ENCODE peak calls at places on chromosome 1, in six cellular contexts. One of them, this sample, is unnamed.

GRCh38 chr1:95953005-95953404 is 719.0 kb downstream of the RWDD3 start:
- DNase-seq in CD4-positive, alpha-beta memory T cell: no peak
- DNase-seq in upper lobe of left lung: no peak
- DNase-seq in psoas muscle: no peak
- DNase-seq in fibroblast of lung: peak; percentile 10
- DNase-seq in CD8-positive, alpha-beta T cell: no peak
- DNase-seq in this sample: peak; percentile 1

GRCh38 chr1:218459878-218460277 is 114.7 kb downstream of the TGFB2 start:
- DNase-seq in CD4-positive, alpha-beta memory T cell: no peak
- DNase-seq in upper lobe of left lung: no peak
- DNase-seq in psoas muscle: no peak
- DNase-seq in fibroblast of lung: peak; percentile 95
- DNase-seq in CD8-positive, alpha-beta T cell: no peak
- DNase-seq in this sample: peak; percentile 68

GRCh38 chr1:163046071-163046470 is 23.1 kb upstream of the RGS4 start:
- DNase-seq in CD4-positive, alpha-beta memory T cell: no peak
- DNase-seq in upper lobe of left lung: no peak
- DNase-seq in psoas muscle: no peak
- DNase-seq in fibroblast of lung: peak; percentile 66
- DNase-seq in CD8-positive, alpha-beta T cell: no peak
- DNase-seq in this sample: no peak

GRCh38 chr1:167635233-167635648 is 5.2 kb downstream of the RCSD1 start:
- DNase-seq in CD4-positive, alpha-beta memory T cell: no peak
- DNase-seq in upper lobe of left lung: no peak
- DNase-seq in psoas muscle: peak; percentile 31
- DNase-seq in fibroblast of lung: peak; percentile 26
- DNase-seq in CD8-positive, alpha-beta T cell: no peak
- DNase-seq in this sample: no peak

GRCh38 chr1:1806890-1807289 is 28.6 kb upstream of the NADK start:
- DNase-seq in CD4-positive, alpha-beta memory T cell: no peak
- DNase-seq in upper lobe of left lung: no peak
- DNase-seq in psoas muscle: no peak
- DNase-seq in fibroblast of lung: peak; percentile 45
- DNase-seq in CD8-positive, alpha-beta T cell: no peak
- DNase-seq in this sample: no peak

GRCh38 chr1:224632381-224632871 is 16.3 kb downstream of the CNIH3 start:
- DNase-seq in CD4-positive, alpha-beta memory T cell: no peak
- DNase-seq in upper lobe of left lung: no peak
- DNase-seq in psoas muscle: no peak
- DNase-seq in fibroblast of lung: peak; percentile 99
- DNase-seq in CD8-positive, alpha-beta T cell: no peak
- DNase-seq in this sample: no peak

GRCh38 chr1:230320804-230321203 is 105.3 kb downstream of the PGBD5 start:
- DNase-seq in CD4-positive, alpha-beta memory T cell: no peak
- DNase-seq in upper lobe of left lung: no peak
- DNase-seq in psoas muscle: no peak
- DNase-seq in fibroblast of lung: no peak
- DNase-seq in CD8-positive, alpha-beta T cell: no peak
- DNase-seq in this sample: no peak

GRCh38 chr1:162872981-162873380 is 12.0 kb upstream of the CCDC190 start:
- DNase-seq in CD4-positive, alpha-beta memory T cell: no peak
- DNase-seq in upper lobe of left lung: no peak
- DNase-seq in psoas muscle: no peak
- DNase-seq in fibroblast of lung: peak; percentile 79
- DNase-seq in CD8-positive, alpha-beta T cell: no peak
- DNase-seq in this sample: no peak

GRCh38 chr1:231667883-231668506 is 41.4 kb downstream of the DISC1 start:
- DNase-seq in CD4-positive, alpha-beta memory T cell: no peak
- DNase-seq in upper lobe of left lung: no peak
- DNase-seq in psoas muscle: no peak
- DNase-seq in fibroblast of lung: no peak
- DNase-seq in CD8-positive, alpha-beta T cell: no peak
- DNase-seq in this sample: no peak

GRCh38 chr1:231663211-231663792 is 36.7 kb downstream of the DISC1 start:
- DNase-seq in CD4-positive, alpha-beta memory T cell: no peak
- DNase-seq in upper lobe of left lung: no peak
- DNase-seq in psoas muscle: no peak
- DNase-seq in fibroblast of lung: no peak
- DNase-seq in CD8-positive, alpha-beta T cell: no peak
- DNase-seq in this sample: no peak

GRCh38 chr1:231666957-231667601 is 40.5 kb downstream of the DISC1 start:
- DNase-seq in CD4-positive, alpha-beta memory T cell: no peak
- DNase-seq in upper lobe of left lung: no peak
- DNase-seq in psoas muscle: no peak
- DNase-seq in fibroblast of lung: no peak
- DNase-seq in CD8-positive, alpha-beta T cell: no peak
- DNase-seq in this sample: no peak

GRCh38 chr1:231665046-231665445 is 38.5 kb downstream of the DISC1 start:
- DNase-seq in CD4-positive, alpha-beta memory T cell: no peak
- DNase-seq in upper lobe of left lung: no peak
- DNase-seq in psoas muscle: no peak
- DNase-seq in fibroblast of lung: no peak
- DNase-seq in CD8-positive, alpha-beta T cell: no peak
- DNase-seq in this sample: no peak

GRCh38 chr1:231666220-231666956 is 39.8 kb downstream of the DISC1 start:
- DNase-seq in CD4-positive, alpha-beta memory T cell: no peak
- DNase-seq in upper lobe of left lung: no peak
- DNase-seq in psoas muscle: no peak
- DNase-seq in fibroblast of lung: no peak
- DNase-seq in CD8-positive, alpha-beta T cell: no peak
- DNase-seq in this sample: no peak
- H3K9me3 ChIP-seq in CD4-positive, alpha-beta memory T cell: no peaks in the 10 kb centered on the region
- H3K9me3 ChIP-seq in upper lobe of left lung: no peaks in the 10 kb centered on the region
- H3K9me3 ChIP-seq in psoas muscle: peaks cover 23% of the 10 kb centered on the region
- H3K9me3 ChIP-seq in fibroblast of lung: no peaks in the 10 kb centered on the region
- H3K9me3 ChIP-seq in CD8-positive, alpha-beta T cell: no peaks in the 10 kb centered on the region
- H3K9me3 ChIP-seq in this sample: peaks cover 4% of the 10 kb centered on the region

GRCh38 chr1:239387304-239388231 is 1.2 kb downstream of the CHRM3 start:
- DNase-seq in CD4-positive, alpha-beta memory T cell: no peak
- DNase-seq in upper lobe of left lung: no peak
- DNase-seq in psoas muscle: no peak
- DNase-seq in fibroblast of lung: peak; percentile 21
- DNase-seq in CD8-positive, alpha-beta T cell: no peak
- DNase-seq in this sample: peak; percentile 12
- H3K4me3 ChIP-seq in CD4-positive, alpha-beta memory T cell: no peak overlapping the region
- H3K4me3 ChIP-seq in upper lobe of left lung: peak overlapping the region; percentile 64
- H3K4me3 ChIP-seq in psoas muscle: peak overlapping the region; percentile 34
- H3K4me3 ChIP-seq in fibroblast of lung: no peak overlapping the region
- H3K4me3 ChIP-seq in CD8-positive, alpha-beta T cell: peak overlapping the region; percentile 22
- H3K4me3 ChIP-seq in this sample: peak overlapping the region; percentile 43

GRCh38 chr1:3075666-3076387 is 6.8 kb downstream of the PRDM16 start:
- DNase-seq in CD4-positive, alpha-beta memory T cell: no peak
- DNase-seq in upper lobe of left lung: no peak
- DNase-seq in psoas muscle: no peak
- DNase-seq in fibroblast of lung: no peak
- DNase-seq in CD8-positive, alpha-beta T cell: no peak
- DNase-seq in this sample: no peak

GRCh38 chr1:3078421-3078820 is 9.4 kb downstream of the PRDM16 start:
- DNase-seq in CD4-positive, alpha-beta memory T cell: no peak
- DNase-seq in upper lobe of left lung: peak; percentile 53
- DNase-seq in psoas muscle: no peak
- DNase-seq in fibroblast of lung: peak; percentile 45
- DNase-seq in CD8-positive, alpha-beta T cell: no peak
- DNase-seq in this sample: no peak

GRCh38 chr1:3076388-3076740 is 7.4 kb downstream of the PRDM16 start:
- DNase-seq in CD4-positive, alpha-beta memory T cell: no peak
- DNase-seq in upper lobe of left lung: no peak
- DNase-seq in psoas muscle: no peak
- DNase-seq in fibroblast of lung: no peak
- DNase-seq in CD8-positive, alpha-beta T cell: no peak
- DNase-seq in this sample: no peak

GRCh38 chr1:3077561-3077960 is 8.6 kb downstream of the PRDM16 start:
- DNase-seq in CD4-positive, alpha-beta memory T cell: no peak
- DNase-seq in upper lobe of left lung: no peak
- DNase-seq in psoas muscle: no peak
- DNase-seq in fibroblast of lung: no peak
- DNase-seq in CD8-positive, alpha-beta T cell: no peak
- DNase-seq in this sample: no peak

GRCh38 chr1:3077081-3077480 is 8.1 kb downstream of the PRDM16 start:
- DNase-seq in CD4-positive, alpha-beta memory T cell: no peak
- DNase-seq in upper lobe of left lung: no peak
- DNase-seq in psoas muscle: no peak
- DNase-seq in fibroblast of lung: no peak
- DNase-seq in CD8-positive, alpha-beta T cell: no peak
- DNase-seq in this sample: no peak
- H3K27me3 ChIP-seq in CD4-positive, alpha-beta memory T cell: no peaks in the 10 kb centered on the region
- H3K27me3 ChIP-seq in upper lobe of left lung: peaks cover 2% of the 10 kb centered on the region
- H3K27me3 ChIP-seq in psoas muscle: peaks cover 3% of the 10 kb centered on the region
- H3K27me3 ChIP-seq in fibroblast of lung: no peaks in the 10 kb centered on the region
- H3K27me3 ChIP-seq in CD8-positive, alpha-beta T cell: peaks cover 7% of the 10 kb centered on the region
- H3K27me3 ChIP-seq in this sample: no peaks in the 10 kb centered on the region

GRCh38 chr1:49125746-49126145 is 349.1 kb upstream of the BEND5 start:
- DNase-seq in CD4-positive, alpha-beta memory T cell: no peak
- DNase-seq in upper lobe of left lung: no peak
- DNase-seq in psoas muscle: no peak
- DNase-seq in fibroblast of lung: no peak
- DNase-seq in CD8-positive, alpha-beta T cell: no peak
- DNase-seq in this sample: no peak
- H3K9me3 ChIP-seq in CD4-positive, alpha-beta memory T cell: no peaks in the 10 kb centered on the region
- H3K9me3 ChIP-seq in upper lobe of left lung: no peaks in the 10 kb centered on the region
- H3K9me3 ChIP-seq in psoas muscle: no peaks in the 10 kb centered on the region
- H3K9me3 ChIP-seq in fibroblast of lung: no peaks in the 10 kb centered on the region
- H3K9me3 ChIP-seq in CD8-positive, alpha-beta T cell: no peaks in the 10 kb centered on the region
- H3K9me3 ChIP-seq in this sample: no peaks in the 10 kb centered on the region

GRCh38 chr1:152111515-152111968 is 3.7 kb downstream of the TCHH start:
- DNase-seq in CD4-positive, alpha-beta memory T cell: peak; percentile 16
- DNase-seq in upper lobe of left lung: no peak
- DNase-seq in psoas muscle: no peak
- DNase-seq in fibroblast of lung: peak; percentile 63
- DNase-seq in CD8-positive, alpha-beta T cell: no peak
- DNase-seq in this sample: peak; percentile 71
- H3K4me3 ChIP-seq in CD4-positive, alpha-beta memory T cell: peak overlapping the region; percentile 47
- H3K4me3 ChIP-seq in upper lobe of left lung: peak overlapping the region; percentile 51
- H3K4me3 ChIP-seq in psoas muscle: peak overlapping the region; percentile 56
- H3K4me3 ChIP-seq in fibroblast of lung: no peak overlapping the region
- H3K4me3 ChIP-seq in CD8-positive, alpha-beta T cell: peak overlapping the region; percentile 61
- H3K4me3 ChIP-seq in this sample: peak overlapping the region; percentile 30

DNA sequence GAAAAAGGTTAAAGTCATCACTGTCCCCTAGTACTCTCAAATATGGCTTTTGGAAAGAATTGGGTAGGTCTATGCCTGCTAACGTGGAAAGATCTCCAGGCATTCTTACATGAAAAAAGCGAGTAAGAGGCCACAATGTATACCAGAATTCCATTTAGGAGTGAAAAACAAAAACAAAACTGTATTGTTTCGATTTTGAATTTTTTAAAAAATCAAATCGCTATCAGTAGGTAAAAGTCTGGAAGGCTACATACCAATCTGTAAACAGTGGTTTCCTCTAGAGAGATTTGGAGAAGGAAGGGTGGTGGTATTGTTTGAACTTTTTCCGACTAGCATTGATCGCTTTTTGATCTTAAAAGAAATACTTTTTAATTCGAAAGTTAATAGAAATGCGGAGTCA is 55.9 kb downstream of the RRAGC start:
- DNase-seq in CD4-positive, alpha-beta memory T cell: no peak
- DNase-seq in upper lobe of left lung: no peak
- DNase-seq in psoas muscle: no peak
- DNase-seq in fibroblast of lung: peak; percentile 11
- DNase-seq in CD8-positive, alpha-beta T cell: no peak
- DNase-seq in this sample: no peak
- H3K27me3 ChIP-seq in CD4-positive, alpha-beta memory T cell: peaks cover 27% of the 10 kb centered on the region
- H3K27me3 ChIP-seq in upper lobe of left lung: no peaks in the 10 kb centered on the region
- H3K27me3 ChIP-seq in psoas muscle: peaks cover 10% of the 10 kb centered on the region
- H3K27me3 ChIP-seq in fibroblast of lung: peaks cover 8% of the 10 kb centered on the region
- H3K27me3 ChIP-seq in CD8-positive, alpha-beta T cell: no peaks in the 10 kb centered on the region
- H3K27me3 ChIP-seq in this sample: peaks cover 15% of the 10 kb centered on the region

This sample was measured in MG63.